ENCODE peak calls at places on chromosomes 5 and 9, in seven cellular contexts. S is A549, F is Calu3, M is endothelial cell, H is choroid plexus epithelial cell, C is tibial nerve, P is uterus. B is an unnamed sample.

GRCh38 chr9:127833555-127833954 is 20.9 kb downstream of the ENG start:
- DNase-seq in S (no peak), F (no peak), M (no peak), H (no peak), C (peak), P (no peak), B (no peak)

GRCh38 chr5:115749016-115749415 is 67.4 kb downstream of the CDO1 start:
- DNase-seq in S (peak), F (no peak), M (no peak), H (no peak), C (no peak), P (no peak), B (no peak)

GRCh38 chr5:137660349-137660817 is 75.5 kb downstream of the KLHL3 start:
- DNase-seq in S (peak), F (peak), M (peak), H (peak), C (peak), P (peak), B (peak)

GRCh38 chr5:33317271-33317670 is 123.5 kb upstream of the TARS1 start:
- DNase-seq in S (no peak), F (no peak), M (no peak), H (peak), C (no peak), P (no peak), B (no peak)

GRCh38 chr5:179415291-179416060 is 70.2 kb upstream of the ADAMTS2 start:
- DNase-seq in S (no peak), F (no peak), M (no peak), H (no peak), C (no peak), P (no peak), B (no peak)

GRCh38 chr5:142703153-142703552 is 17.3 kb upstream of the FGF1 start:
- DNase-seq in S (no peak), F (no peak), M (no peak), H (no peak), C (no peak), P (no peak), B (no peak)

GRCh38 chr5:59503223-59503622 is 390.3 kb downstream of the PDE4D start:
- DNase-seq in S (no peak), F (no peak), M (no peak), H (peak), C (no peak), P (no peak), B (no peak)

GRCh38 chr9:83444110-83444509 is 94.1 kb downstream of the FRMD3 start:
- DNase-seq in S (no peak), F (no peak), M (no peak), H (no peak), C (peak), P (peak), B (peak)

GRCh38 chr5:152456815-152457443 is 51.9 kb upstream of the NMUR2 start:
- DNase-seq in S (no peak), F (no peak), M (no peak), H (no peak), C (no peak), P (no peak), B (no peak)

GRCh38 chr9:115640887-115641286 is 512.7 kb upstream of the PAPPA start:
- DNase-seq in S (no peak), F (no peak), M (no peak), H (peak), C (no peak), P (no peak), B (no peak)

GRCh38 chr5:34762321-34762871 is 76.6 kb upstream of the TTC23L start:
- DNase-seq in S (no peak), F (no peak), M (no peak), H (peak), C (peak), P (peak), B (no peak)

GRCh38 chr5:14816374-14816998 is 55.1 kb downstream of the ANKH start:
- DNase-seq in S (no peak), F (no peak), M (no peak), H (peak), C (no peak), P (no peak), B (no peak)

GRCh38 chr5:141780240-141780951 is 97.8 kb downstream of the PCDH1 start:
- DNase-seq in S (no peak), F (no peak), M (no peak), H (no peak), C (no peak), P (peak), B (no peak)

GRCh38 chr5:172805018-172805683 is 28.9 kb upstream of the ERGIC1 start:
- DNase-seq in S (no peak), F (no peak), M (no peak), H (no peak), C (no peak), P (no peak), B (no peak)

GRCh38 chr5:142521706-142522105 is 164.2 kb downstream of the FGF1 start:
- DNase-seq in S (no peak), F (no peak), M (no peak), H (no peak), C (no peak), P (no peak), B (no peak)

GRCh38 chr9:105114318-105114717 is 130.1 kb upstream of the SLC44A1 start:
- DNase-seq in S (no peak), F (no peak), M (no peak), H (no peak), C (no peak), P (no peak), B (no peak)

GRCh38 chr5:180495991-180496741 is 2.0 kb downstream of the CNOT6 start:
- DNase-seq in S (no peak), F (no peak), M (no peak), H (no peak), C (no peak), P (no peak), B (no peak)

DNA sequence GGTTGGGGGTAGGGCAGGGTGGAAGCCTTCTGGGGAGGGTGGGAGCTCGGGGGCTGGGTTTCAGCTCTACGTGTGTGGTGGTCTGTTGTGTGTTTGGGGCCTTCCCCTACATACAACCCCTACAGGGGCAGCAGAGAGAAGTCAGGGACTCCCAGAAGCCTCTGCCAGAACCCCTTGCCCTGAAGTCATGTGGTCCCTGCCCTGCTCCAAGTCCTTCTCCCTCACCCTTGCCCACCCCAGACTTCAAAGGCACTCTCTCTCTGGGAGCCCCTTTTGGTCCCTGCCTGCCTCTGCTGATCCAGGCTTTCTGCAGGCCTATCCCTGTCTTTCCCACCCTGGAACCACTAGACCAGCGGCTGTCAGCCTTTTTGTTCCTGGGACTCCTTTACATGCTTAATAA is 61.1 kb upstream of the PSD2 start:
- DNase-seq in S (no peak), F (no peak), M (no peak), H (no peak), C (no peak), P (no peak), B (no peak)
- TF ChIP-seq CTCF in S (no peak), F (no peak), M (no peak), H (no peak), C (no peak), P (no peak), B (no peak)

DNA sequence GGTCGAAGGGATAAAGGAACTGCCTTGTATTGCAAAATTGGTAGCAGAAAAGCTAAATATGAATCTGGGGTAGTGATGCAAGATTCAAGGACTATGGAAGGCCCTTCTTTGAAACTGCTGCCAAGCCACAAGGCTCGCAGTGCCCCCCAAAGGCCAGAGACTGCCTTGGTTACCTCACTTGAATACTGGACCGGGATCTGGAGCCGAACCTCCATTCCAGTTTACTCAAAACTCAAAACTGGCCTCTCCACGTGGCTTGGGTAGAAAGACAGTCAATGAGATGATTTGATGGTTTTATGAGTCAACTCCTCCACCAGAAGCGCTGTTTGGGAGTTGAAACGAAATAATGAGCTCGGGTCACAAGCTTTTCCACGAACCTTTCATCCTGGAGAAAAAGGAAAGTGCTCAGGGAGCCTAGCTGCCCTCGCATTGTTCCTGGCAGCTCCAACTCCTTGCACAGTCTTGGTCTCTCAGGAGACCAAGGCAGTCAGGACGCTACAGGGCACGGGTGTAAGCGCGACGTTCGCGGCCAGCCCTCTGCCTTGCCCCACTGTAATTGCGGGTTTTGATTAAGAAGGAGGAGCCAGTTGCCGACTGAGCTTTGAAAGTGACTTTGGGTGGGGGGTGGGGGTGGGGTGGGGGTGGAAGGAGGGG is 2.8 kb downstream of the ST8SIA4 start:
- DNase-seq in S (peak), F (no peak), M (peak), H (peak), C (peak), P (no peak), B (no peak)
- TF ChIP-seq CTCF in S (peak), F (no peak), M (no peak), H (peak), C (no peak), P (no peak), B (no peak)

GRCh38 chr5:177390363-177391300 is 6.4 kb downstream of the SLC34A1 start:
- DNase-seq in S (peak), F (peak), M (peak), H (peak), C (peak), P (peak), B (peak)
- TF ChIP-seq CTCF in S (peak), F (peak), M (peak), H (peak), C (peak), P (peak), B (peak)

DNA sequence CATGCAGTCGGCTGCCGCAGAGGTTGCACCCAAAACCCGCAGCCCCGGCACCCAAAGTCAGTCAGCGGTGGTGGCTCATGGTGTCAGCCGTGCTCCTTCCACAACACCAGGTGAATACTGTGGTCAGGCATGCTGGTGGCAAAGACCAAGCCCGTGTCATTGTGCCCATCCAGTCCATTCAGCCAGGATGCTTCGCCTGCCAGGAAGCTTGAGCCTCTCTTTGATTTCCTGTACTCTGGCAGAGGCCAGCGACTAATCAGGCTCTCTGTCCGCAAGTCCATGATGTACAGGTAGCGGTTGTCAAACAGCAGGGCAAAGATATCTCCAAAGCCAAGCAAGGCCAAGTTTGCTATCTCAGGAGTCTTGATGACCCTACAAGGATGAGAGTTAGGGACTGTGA is 28.7 kb downstream of the FBXW2 start:
- DNase-seq in S (no peak), F (no peak), M (no peak), H (no peak), C (no peak), P (no peak), B (no peak)
- TF ChIP-seq CTCF in S (no peak), F (no peak), M (no peak), H (no peak), C (no peak), P (no peak), B (no peak)

GRCh38 chr9:134642385-134643181 is 980 bp downstream of the COL5A1 start:
- DNase-seq in S (peak), F (no peak), M (peak), H (peak), C (peak), P (peak), B (peak)
- TF ChIP-seq CTCF in S (peak), F (no peak), M (no peak), H (peak), C (peak), P (peak), B (no peak)

GRCh38 chr9:93156475-93157008 is 22.5 kb upstream of the NINJ1 start:
- DNase-seq in S (no peak), F (no peak), M (no peak), H (no peak), C (no peak), P (no peak), B (no peak)

GRCh38 chr9:93161801-93162635 is 21.9 kb upstream of the WNK2 start:
- DNase-seq in S (no peak), F (no peak), M (no peak), H (no peak), C (no peak), P (no peak), B (no peak)

GRCh38 chr9:93155716-93156474 is 21.8 kb upstream of the NINJ1 start:
- DNase-seq in S (no peak), F (no peak), M (no peak), H (no peak), C (no peak), P (no peak), B (peak)

GRCh38 chr9:93164085-93164484 is 19.9 kb upstream of the WNK2 start:
- DNase-seq in S (no peak), F (no peak), M (no peak), H (no peak), C (no peak), P (no peak), B (no peak)

DNA sequence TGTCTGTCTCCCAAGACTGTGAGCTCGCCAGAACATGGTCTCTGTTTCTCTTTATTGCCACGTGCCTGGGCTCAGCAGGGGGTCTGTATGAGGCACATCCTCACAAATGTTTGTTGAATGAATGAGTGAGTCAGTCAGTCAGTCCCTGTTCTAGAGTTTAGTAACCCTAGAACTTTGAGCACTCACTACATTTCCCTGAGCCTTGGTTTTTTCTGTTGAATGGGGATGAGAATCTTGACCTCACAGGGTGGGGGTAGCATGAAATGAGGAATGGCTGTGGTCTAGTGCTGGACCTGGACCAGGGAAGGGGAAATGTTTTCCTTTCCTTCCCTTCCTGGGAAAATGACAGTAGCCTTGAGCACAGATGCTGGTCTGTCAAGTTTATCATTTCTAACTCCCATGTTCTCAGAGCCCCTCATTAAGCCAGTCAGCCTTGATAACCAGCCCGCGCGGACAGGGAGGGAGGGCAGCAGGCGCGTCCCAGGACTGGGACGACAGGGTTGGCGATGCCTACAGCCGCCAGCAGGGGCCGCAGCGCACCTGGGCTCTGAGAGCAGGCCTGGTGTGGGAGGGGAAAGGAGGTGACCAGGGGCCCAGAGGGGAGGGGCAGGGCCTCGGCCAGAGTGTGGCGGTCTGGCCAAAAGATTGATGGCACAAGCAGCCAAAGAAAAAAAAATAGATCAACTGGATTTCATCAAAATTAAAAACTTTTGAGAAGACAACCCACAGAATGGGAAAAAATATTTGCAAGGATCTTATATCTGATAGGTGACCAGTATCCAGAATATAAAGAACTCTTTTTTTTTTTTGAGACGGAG is 24.1 kb upstream of the WNK2 start:
- DNase-seq in S (peak), F (peak), M (peak), H (peak), C (peak), P (peak), B (peak)
- TF ChIP-seq CTCF in S (peak), F (peak), M (peak), H (peak), C (peak), P (peak), B (peak)

GRCh38 chr9:112069318-112070169 is 105.6 kb downstream of the SUSD1 start:
- DNase-seq in S (peak), F (peak), M (no peak), H (no peak), C (no peak), P (no peak), B (peak)
- TF ChIP-seq CTCF in S (no peak), F (no peak), M (no peak), H (no peak), C (no peak), P (no peak), B (no peak)

DNA sequence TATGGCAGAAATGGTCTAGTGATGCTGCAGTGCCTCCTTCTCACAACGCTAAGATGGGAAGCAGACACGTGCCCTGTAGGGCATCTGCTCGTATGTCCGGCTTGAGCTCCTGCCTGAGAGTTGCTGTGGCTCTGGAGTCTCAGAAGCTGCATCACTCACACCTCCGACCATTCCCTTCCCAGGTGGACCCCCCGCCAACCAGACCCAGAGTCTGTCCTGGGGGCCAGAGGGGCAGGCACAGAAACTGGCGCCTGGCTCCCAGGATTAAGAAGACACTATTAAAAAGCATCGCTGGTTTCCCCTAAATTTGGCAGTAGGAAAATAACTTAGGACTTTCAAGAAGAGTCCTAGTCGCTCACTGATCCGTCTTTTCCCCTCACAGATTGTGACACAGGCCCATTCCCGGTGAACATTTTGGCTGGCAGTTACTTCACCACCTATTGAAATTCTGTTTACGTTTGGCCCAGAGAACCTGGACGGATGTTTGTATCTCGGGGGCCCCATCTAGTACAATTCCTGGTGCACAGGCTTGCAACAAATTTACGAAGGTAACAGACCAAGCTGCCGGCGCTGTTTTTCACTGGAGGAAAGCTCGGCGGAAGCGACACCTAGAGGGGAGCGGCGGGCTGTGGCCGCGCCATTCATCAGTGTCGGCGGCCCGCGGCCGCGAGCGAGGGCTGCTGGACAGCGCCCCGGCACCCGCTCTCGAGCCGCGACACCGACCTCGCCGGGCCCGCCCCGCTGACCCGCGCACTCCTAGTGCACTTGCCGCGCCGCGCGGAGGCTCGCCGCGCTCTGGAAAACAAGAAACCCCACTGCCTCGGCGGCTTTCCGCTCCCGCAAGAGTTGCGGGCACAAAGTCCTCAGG is 1.6 kb downstream of the FSTL4 start:
- DNase-seq in S (peak), F (peak), M (peak), H (peak), C (peak), P (peak), B (peak)
- TF ChIP-seq CTCF in S (peak), F (peak), M (no peak), H (peak), C (peak), P (peak), B (peak)

DNA sequence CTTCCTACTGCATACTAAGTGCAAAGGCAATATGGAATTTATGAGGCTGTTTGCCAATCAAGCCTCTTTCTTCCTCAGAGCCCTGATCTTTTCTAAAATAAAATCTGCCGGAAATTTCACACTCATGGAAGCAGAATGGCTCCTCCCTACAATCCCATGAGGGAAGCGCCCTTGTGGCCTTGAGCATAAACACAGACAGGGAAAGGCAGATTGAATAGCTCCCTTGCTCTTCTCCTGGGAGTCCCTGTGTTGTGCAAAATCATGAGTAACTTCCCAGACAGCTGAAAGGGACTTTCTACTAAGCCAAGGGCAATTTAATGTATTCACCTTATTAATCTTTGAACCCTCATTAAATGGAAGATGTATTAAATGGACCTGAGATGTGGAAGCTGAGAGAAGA is 226.1 kb upstream of the PIK3R1 start:
- DNase-seq in S (no peak), F (no peak), M (no peak), H (peak), C (no peak), P (no peak), B (peak)
- TF ChIP-seq CTCF in S (no peak), F (no peak), M (no peak), H (peak), C (no peak), P (no peak), B (no peak)